ENCODE peak calls at places on chromosomes 16 and 17, in six cellular contexts. G is cardiac muscle cell; P is aorta; I is H9; U is CD8-positive, alpha-beta T cell; N is stomach. V is an unnamed sample. For H3K9me3, the result is how much of the 10 kb centered on the place peaks cover.

GRCh38 chr16:66652661-66653060 is 43.9 kb downstream of the CMTM4 start:
- DNase-seq in G (peak), P (no peak), I (no peak), U (no peak), N (no peak), V (peak)

GRCh38 chr17:27529230-27529796 is 73.1 kb downstream of the KSR1 start:
- DNase-seq in G (peak), P (no peak), I (no peak), U (no peak), N (no peak), V (peak)

GRCh38 chr16:60905806-60906205 is 1130.4 kb downstream of the CDH8 start:
- DNase-seq in G (no peak), P (no peak), I (no peak), U (no peak), N (no peak), V (no peak)

GRCh38 chr17:34733351-34733750 is 154.0 kb downstream of the TMEM132E start:
- DNase-seq in G (no peak), P (no peak), I (peak), U (no peak), N (no peak), V (peak)

GRCh38 chr17:17236295-17237025 is 508 bp downstream of the FLCN start:
- DNase-seq in G (peak), P (peak), I (no peak), U (no peak), N (no peak), V (no peak)

GRCh38 chr17:2143332-2143731 is 88.4 kb downstream of the HIC1 start:
- DNase-seq in G (no peak), P (no peak), I (no peak), U (no peak), N (no peak), V (no peak)

GRCh38 chr16:50539822-50540710 is 8.1 kb upstream of the NKD1 start:
- DNase-seq in G (no peak), P (no peak), I (peak), U (no peak), N (no peak), V (no peak)

GRCh38 chr16:49701867-49702494 is 153.9 kb downstream of the ZNF423 start:
- DNase-seq in G (peak), P (peak), I (peak), U (no peak), N (no peak), V (peak)

GRCh38 chr16:20798364-20798763 is 7.9 kb downstream of the ERI2 start:
- DNase-seq in G (no peak), P (no peak), I (no peak), U (no peak), N (no peak), V (no peak)

DNA sequence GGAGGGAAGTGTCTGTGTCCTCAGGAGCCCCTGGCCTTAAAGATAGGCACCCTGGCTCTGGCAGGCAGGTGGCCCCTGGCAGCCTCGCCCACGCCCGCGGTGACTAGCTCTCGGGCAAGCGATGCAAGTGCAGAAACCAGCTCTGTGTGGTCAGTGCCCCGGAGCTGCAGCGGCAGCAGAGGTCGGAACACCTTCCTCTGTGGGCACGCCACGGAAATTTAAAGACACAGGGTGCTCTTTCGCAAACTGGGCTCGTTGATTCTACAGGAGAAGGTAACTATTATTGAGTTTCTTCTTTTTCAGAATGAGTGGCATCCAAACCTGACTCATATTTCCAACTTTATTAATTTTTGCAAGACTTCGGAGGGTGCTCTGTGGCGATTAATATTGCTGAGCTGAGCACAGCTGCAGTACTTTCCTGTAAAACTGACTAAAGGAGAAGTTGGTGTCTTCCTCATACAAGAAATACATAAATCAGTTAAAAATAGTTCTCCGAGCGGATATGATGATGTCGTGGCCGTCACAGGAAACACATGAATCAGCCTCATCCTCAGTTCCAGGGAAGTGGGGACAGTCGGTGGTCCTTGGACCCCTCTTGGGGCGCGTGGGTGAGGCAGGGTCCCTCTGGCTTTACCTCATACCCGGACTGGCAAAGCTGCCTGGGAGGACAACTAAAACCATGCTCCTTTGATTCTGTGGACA is 120.2 kb downstream of the METRNL start:
- DNase-seq in G (no peak), P (peak), I (no peak), U (peak), N (peak), V (peak)
- H3K9me3 ChIP-seq in G (under half), P (under half), I (under half), U (under half), N (under half), V (under half)

DNA sequence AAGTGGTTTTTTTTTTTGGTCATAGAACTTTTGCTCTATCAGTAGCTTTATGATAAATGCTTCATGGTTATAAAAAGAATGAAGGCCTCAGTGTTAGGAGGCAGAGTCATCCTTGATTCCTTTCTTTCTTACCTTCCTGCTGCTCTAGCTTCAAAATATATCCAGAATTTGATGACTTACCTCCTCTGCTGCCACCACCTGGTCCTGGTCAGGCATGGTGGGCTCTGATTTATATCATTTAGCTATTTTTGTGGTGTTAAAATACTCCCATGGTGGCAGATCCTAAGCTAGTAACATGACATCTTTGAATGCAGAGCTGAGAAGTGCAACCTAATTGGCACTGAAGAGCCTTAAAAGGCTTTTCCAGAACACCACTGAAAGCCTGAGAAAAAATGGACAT is 508.8 kb upstream of the CDH8 start:
- DNase-seq in G (no peak), P (no peak), I (no peak), U (no peak), N (no peak), V (no peak)
- H3K9me3 ChIP-seq in G (under half), P (under half), I (under half), U (under half), N (under half), V (under half)

GRCh38 chr16:22340945-22341344 is 33.5 kb downstream of the CDR2 start:
- DNase-seq in G (no peak), P (no peak), I (no peak), U (no peak), N (no peak), V (no peak)
- H3K9me3 ChIP-seq in G (under half), P (under half), I (under half), U (under half), N (under half), V (under half)

GRCh38 chr16:3173892-3174617 is 13.9 kb upstream of the OR1F1 start:
- DNase-seq in G (no peak), P (peak), I (peak), U (no peak), N (no peak), V (peak)

GRCh38 chr16:3171855-3172593 is 16.0 kb upstream of the OR1F1 start:
- DNase-seq in G (no peak), P (no peak), I (peak), U (no peak), N (no peak), V (peak)

GRCh38 chr16:3171181-3171854 is 16.7 kb upstream of the OR1F1 start:
- DNase-seq in G (no peak), P (peak), I (no peak), U (peak), N (no peak), V (peak)

GRCh38 chr16:3168706-3169105 is 19.3 kb upstream of the OR1F1 start:
- DNase-seq in G (no peak), P (no peak), I (no peak), U (no peak), N (no peak), V (no peak)

DNA sequence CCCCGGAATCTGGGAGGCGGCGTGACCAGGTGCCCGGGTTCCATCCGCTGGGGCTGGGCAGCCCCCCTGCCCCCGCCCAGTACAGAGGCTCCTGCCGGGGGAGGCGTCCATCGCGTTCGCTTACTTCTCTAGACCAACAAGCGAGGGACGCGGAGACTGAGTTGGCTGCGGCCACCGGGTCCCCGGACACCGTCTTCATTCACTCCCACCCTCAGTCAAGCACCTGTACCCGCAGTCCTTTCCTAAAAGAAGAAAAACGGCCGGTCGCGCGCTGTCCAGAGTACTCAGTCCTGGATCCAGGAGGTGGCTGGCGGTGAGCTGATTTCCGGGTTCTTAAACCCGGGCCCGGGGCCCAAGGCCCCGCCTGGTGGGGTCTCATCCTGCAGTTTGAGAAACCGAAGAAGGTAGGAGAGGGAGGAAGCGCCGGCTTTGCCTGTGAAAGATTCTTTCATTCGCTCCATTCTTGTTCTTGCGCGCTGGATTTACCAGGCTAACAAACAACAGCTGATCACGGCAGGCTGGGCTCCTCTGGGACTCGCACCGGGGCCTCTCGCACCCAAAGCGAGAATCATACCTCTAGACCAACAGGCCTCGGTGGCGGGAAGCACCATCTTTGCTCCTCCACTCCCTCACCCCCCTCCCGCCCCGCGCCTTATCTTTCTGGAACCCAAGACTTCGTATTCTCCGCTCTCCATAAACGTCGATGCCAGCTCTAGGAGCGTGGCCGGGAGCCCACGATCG is 17.4 kb upstream of the OR1F1 start:
- DNase-seq in G (no peak), P (peak), I (peak), U (no peak), N (no peak), V (peak)
- H3K9me3 ChIP-seq in G (under half), P (under half), I (under half), U (under half), N (under half), V (under half)

DNA sequence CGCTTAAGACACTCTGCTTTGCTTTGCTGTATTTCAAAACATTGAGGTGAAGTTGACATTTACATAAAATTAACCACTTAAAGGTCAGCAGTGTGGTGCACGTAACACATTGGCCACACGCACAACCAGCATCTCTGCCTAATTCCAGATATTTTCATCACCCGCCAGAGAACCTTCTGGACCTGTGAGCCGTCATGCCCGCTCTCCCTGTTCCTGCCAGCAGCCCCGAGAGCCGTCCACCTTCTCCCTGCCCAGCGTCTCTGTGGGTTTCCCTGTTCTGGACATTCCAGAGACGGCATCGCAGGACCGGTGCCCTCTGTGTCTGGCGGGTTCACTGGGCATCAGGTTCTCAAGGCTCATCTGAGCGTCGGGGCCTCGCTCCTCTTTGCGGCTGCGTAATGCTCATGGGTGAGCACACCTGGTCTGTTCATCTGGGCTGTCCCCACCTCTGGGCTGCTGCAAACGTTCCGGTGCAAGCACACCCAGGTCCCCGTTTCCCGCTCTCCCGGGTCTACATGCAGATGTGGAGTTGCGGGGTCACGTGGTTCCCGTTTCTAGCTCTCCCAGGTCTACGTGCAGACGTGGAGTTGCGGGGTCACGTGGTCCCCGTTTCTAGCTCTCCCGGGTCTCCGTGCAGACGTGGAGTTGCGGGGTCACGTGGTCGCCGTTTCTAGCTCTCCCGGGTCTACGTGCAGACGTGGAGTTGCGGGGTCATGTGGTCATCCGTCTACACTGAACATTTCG is 48.1 kb upstream of the GNG13 start:
- DNase-seq in G (no peak), P (no peak), I (no peak), U (no peak), N (no peak), V (no peak)
- H3K9me3 ChIP-seq in G (under half), P (under half), I (under half), U (under half), N (under half), V (under half)